ENCODE peak calls at places on chromosomes 3 and 15, in five cellular contexts. Y is WTC11, Q is NT2/D1, R is Daoy, O is body of pancreas. T is an unnamed sample.

GRCh38 chr15:93035092-93035915 is 53.7 kb downstream of the RGMA start:
- DNase-seq in O (no peak), R (no peak), Q (no peak), Y (no peak), T (no peak)

GRCh38 chr15:58179206-58179605 is 41.0 kb downstream of the AQP9 start:
- DNase-seq in Y (no peak), R (peak), O (no peak), Q (no peak), T (no peak)

GRCh38 chr3:55164876-55165275 is 237.0 kb upstream of the LRTM1 start:
- DNase-seq in O (no peak), R (no peak), Y (no peak), Q (no peak), T (no peak)

GRCh38 chr3:126013742-126014141 is 44.8 kb downstream of the ROPN1B start:
- DNase-seq in Q (no peak), R (peak), O (no peak), Y (no peak), T (no peak)

GRCh38 chr15:92056875-92057274 is 203.4 kb downstream of the SLCO3A1 start:
- DNase-seq in R (no peak), Y (no peak), Q (no peak), O (peak), T (no peak)

GRCh38 chr3:31027914-31028313 is 133.5 kb upstream of the GADL1 start:
- DNase-seq in Y (no peak), O (no peak), Q (no peak), R (no peak), T (no peak)

GRCh38 chr3:72338082-72338941 is 509.9 kb downstream of the SHQ1 start:
- DNase-seq in R (peak), O (no peak), Y (no peak), Q (no peak), T (no peak)

GRCh38 chr3:71581451-71581980 is 2.0 kb downstream of the FOXP1 start:
- DNase-seq in Y (peak), Q (peak), O (peak), R (no peak), T (peak)

T was measured in nephron progenitor cell.